ENCODE peak calls at places on chromosomes 2 and 18, in five cellular contexts. E, G, C, Z and J are unnamed samples.

GRCh38 chr18:2513616-2514015 is 57.7 kb downstream of the METTL4 start:
- DNase-seq in E (no peak), G (no peak), C (no peak), Z (peak), J (no peak)

GRCh38 chr2:10993001-10993481 is 81.3 kb downstream of the KCNF1 start:
- DNase-seq in E (no peak), G (no peak), C (peak), Z (peak), J (no peak)

GRCh38 chr2:194559964-194560363 is 1097.1 kb upstream of the SLC39A10 start:
- DNase-seq in E (no peak), G (no peak), C (no peak), Z (no peak), J (no peak)

GRCh38 chr2:46801731-46802664 is 113.6 kb downstream of the MCFD2 start:
- DNase-seq in E (no peak), G (peak), C (no peak), Z (no peak), J (peak)

GRCh38 chr18:62066121-62066818 is 120.6 kb downstream of the PIGN start:
- DNase-seq in E (peak), G (no peak), C (no peak), Z (no peak), J (no peak)

GRCh38 chr2:170255971-170256370 is 78.0 kb downstream of the MYO3B start:
- DNase-seq in E (no peak), G (no peak), C (peak), Z (peak), J (no peak)

GRCh38 chr2:160317113-160318099 is 117.3 kb upstream of the ITGB6 start:
- DNase-seq in E (no peak), G (no peak), C (no peak), Z (peak), J (no peak)

GRCh38 chr2:23488584-23488983 is 103.6 kb downstream of the KLHL29 start:
- DNase-seq in E (no peak), G (no peak), C (no peak), Z (no peak), J (no peak)

GRCh38 chr2:217062774-217063173 is 202.9 kb upstream of the TNP1 start:
- DNase-seq in E (no peak), G (no peak), C (no peak), Z (no peak), J (no peak)

GRCh38 chr2:128448331-128449225 is 129.9 kb upstream of the HS6ST1 start:
- DNase-seq in E (no peak), G (no peak), C (no peak), Z (no peak), J (peak)

GRCh38 chr2:29123584-29124349 is 8.6 kb downstream of the CLIP4 start:
- DNase-seq in E (peak), G (no peak), C (peak), Z (peak), J (no peak)

DNA sequence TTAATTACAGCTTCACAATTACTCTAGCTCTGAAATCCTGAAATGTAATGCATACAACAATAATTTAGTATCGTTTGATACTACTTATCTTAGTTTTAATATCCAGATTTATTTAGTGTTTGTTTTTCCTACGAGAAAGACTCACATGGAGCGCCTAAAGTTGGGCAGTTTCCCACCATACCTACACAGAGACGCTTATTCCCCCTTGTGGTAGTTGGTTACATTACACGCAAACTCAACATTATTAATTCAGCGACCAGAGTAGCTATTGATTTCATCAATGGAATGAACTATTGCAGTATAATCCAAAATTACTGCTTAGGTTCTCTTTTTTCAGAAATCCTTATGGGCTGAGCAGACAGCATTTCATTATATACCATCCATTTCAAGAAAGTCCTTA is 164.0 kb upstream of the REG3G start:
- DNase-seq in E (peak), G (no peak), C (no peak), Z (no peak), J (no peak)
- TF ChIP-seq CTCF in E (peak), G (no peak), C (no peak), Z (no peak), J (peak)

GRCh38 chr2:116953-117352 is 70.6 kb upstream of the FAM110C start:
- DNase-seq in E (no peak), G (no peak), C (no peak), Z (no peak), J (no peak)

GRCh38 chr2:110017-110416 is 63.7 kb upstream of the FAM110C start:
- DNase-seq in E (no peak), G (no peak), C (no peak), Z (no peak), J (no peak)

DNA sequence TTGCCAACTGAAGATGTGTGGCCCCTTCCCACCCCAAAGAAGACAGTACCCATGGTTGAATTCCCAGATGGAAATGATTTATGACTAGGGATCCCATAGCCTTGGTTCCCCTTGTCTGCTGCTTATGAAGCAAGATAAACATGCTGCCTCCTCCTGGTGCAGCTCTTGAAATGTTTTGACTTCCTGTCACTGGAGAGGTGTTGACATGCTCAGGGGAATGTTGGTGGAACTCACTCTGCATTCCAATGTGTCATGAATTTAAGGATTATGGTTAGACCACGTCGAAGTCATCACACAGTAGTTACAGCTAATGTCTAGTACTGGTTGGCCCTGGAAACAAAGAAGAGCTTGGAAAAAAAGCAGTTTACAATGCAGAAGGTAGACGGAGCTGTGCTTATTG is 69.0 kb upstream of the FAM110C start:
- DNase-seq in E (peak), G (no peak), C (no peak), Z (no peak), J (no peak)
- TF ChIP-seq CTCF in E (peak), G (no peak), C (no peak), Z (no peak), J (no peak)

GRCh38 chr2:122168799-122169198 is 413.3 kb downstream of the TSN start:
- DNase-seq in E (no peak), G (no peak), C (no peak), Z (no peak), J (no peak)
- TF ChIP-seq CTCF in E (peak), G (no peak), C (peak), Z (no peak), J (peak)

GRCh38 chr18:8006979-8007378 is 439.9 kb downstream of the PTPRM start:
- DNase-seq in E (no peak), G (no peak), C (no peak), Z (no peak), J (no peak)

DNA sequence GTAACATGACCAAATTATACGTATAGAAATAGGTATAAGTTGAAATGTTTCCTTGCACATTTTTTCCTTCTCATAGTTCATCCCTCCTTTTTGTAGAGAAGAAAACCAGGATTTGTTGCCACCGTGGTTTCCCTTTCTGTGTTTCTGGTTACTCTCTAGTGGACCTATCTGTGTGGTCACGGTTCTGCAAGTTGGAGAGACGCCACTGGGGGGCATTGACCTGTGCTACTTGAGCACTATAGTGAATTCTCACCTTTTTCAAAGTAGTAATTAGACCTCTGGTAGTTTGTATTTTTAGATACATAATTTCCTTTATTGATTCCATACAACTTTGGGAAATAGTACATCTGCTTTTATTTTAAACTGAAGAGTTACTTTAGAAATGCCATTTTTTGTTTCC is 444.8 kb downstream of the PTPRM start:
- DNase-seq in E (no peak), G (no peak), C (no peak), Z (no peak), J (no peak)
- TF ChIP-seq CTCF in E (no peak), G (no peak), C (no peak), Z (no peak), J (no peak)

GRCh38 chr2:240598311-240598911 is 11.9 kb downstream of the CAPN10 start:
- DNase-seq in E (no peak), G (no peak), C (no peak), Z (no peak), J (no peak)

GRCh38 chr2:240596080-240596460 is 9.5 kb downstream of the CAPN10 start:
- DNase-seq in E (no peak), G (no peak), C (no peak), Z (no peak), J (no peak)

GRCh38 chr2:240597419-240598181 is 11.1 kb downstream of the CAPN10 start:
- DNase-seq in E (peak), G (no peak), C (no peak), Z (no peak), J (no peak)

GRCh38 chr2:240596491-240596931 is 10.0 kb downstream of the CAPN10 start:
- DNase-seq in E (no peak), G (no peak), C (no peak), Z (no peak), J (no peak)

DNA sequence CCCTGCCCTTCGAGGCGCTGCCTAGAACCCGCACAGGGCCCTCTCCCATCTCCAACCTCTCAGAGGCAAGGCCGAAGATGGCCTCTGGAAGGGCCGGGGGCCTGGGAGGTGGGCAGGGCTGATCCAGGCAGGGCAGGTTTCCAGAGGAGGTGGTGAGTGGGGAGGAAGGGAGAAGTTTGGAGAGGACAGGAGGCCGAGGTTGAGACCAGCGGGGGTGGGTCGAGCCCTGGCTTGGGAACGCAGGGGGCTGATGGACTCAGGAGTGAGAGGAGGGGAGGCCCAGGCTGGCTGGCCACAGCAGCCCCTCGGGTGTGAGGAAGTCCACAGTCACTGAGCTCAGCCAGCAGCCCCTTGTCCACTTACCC is 10.5 kb downstream of the CAPN10 start:
- DNase-seq in E (no peak), G (no peak), C (no peak), Z (no peak), J (no peak)
- TF ChIP-seq CTCF in E (no peak), G (no peak), C (no peak), Z (no peak), J (no peak)

GRCh38 chr2:190486037-190486623 is 48.4 kb downstream of the NEMP2 start:
- DNase-seq in E (no peak), G (no peak), C (no peak), Z (no peak), J (no peak)
- TF ChIP-seq CTCF in E (no peak), G (no peak), C (no peak), Z (no peak), J (no peak)

GRCh38 chr2:133194777-133195335 is 373.4 kb downstream of the NCKAP5 start:
- DNase-seq in E (no peak), G (no peak), C (no peak), Z (no peak), J (no peak)
- TF ChIP-seq CTCF in E (no peak), G (no peak), C (no peak), Z (no peak), J (no peak)